ENCODE peak calls at places on chromosomes 12 and 14, in seven cellular contexts. H is endothelial cell of umbilical vein, L is K562, N is HepG2, W is H1, Q is HCT116, M is GM12878. O is an unnamed sample.

GRCh38 chr12:109494348-109494881 is 17.0 kb downstream of the UBE3B start:
- DNase-seq in N (peak; percentile 93), Q (no peak), M (no peak), W (no peak), H (no peak), L (no peak), O (no peak)

GRCh38 chr12:89862511-89863331 is 154.1 kb upstream of the ATP2B1 start:
- DNase-seq in N (no peak), H (peak; percentile 61), Q (no peak), M (peak; percentile 79), L (no peak), W (no peak), O (no peak)

GRCh38 chr12:101552277-101552676 is 42.5 kb upstream of the MYBPC1 start:
- DNase-seq in M (no peak), H (no peak), W (no peak), L (no peak), Q (no peak), N (no peak), O (no peak)

GRCh38 chr12:32032205-32032810 is 73.1 kb downstream of the RESF1 start:
- DNase-seq in W (no peak), N (no peak), L (no peak), Q (no peak), H (peak; percentile 87), M (no peak), O (no peak)

GRCh38 chr12:19223695-19224094 is 94.2 kb downstream of the PLEKHA5 start:
- DNase-seq in Q (no peak), N (no peak), L (no peak), W (no peak), H (no peak), M (no peak), O (no peak)

GRCh38 chr12:91959220-91959619 is 186.4 kb downstream of the BTG1 start:
- DNase-seq in W (no peak), H (no peak), Q (no peak), M (no peak), L (no peak), N (no peak), O (no peak)

GRCh38 chr14:104091061-104091926 is 5.8 kb downstream of the ASPG start:
- DNase-seq in Q (no peak), L (no peak), M (no peak), N (no peak), H (no peak), W (no peak), O (no peak)

GRCh38 chr12:65324551-65324950 is 46.1 kb downstream of the MSRB3 start:
- DNase-seq in M (no peak), L (no peak), N (no peak), W (no peak), H (no peak), Q (no peak), O (no peak)

GRCh38 chr14:100076133-100076532 is 10.9 kb downstream of the EVL start:
- DNase-seq in L (peak; percentile 39), W (peak; percentile 17), M (no peak), H (no peak), Q (peak; percentile 15), N (peak; percentile 15), O (no peak)

GRCh38 chr12:5035618-5036017 is 8.1 kb upstream of the KCNA5 start:
- DNase-seq in M (no peak), W (no peak), Q (no peak), H (no peak), N (no peak), L (no peak), O (no peak)

GRCh38 chr12:79935624-79936040 is 735 bp upstream of the PPP1R12A start:
- DNase-seq in L (no peak), N (peak; percentile 8), M (peak; percentile 36), Q (no peak), H (no peak), W (no peak), O (no peak)

GRCh38 chr12:111761706-111762105 is 5.0 kb upstream of the ALDH2 start:
- DNase-seq in L (no peak), N (no peak), W (no peak), H (no peak), Q (no peak), M (no peak), O (no peak)

GRCh38 chr14:98871796-98872195 is 400.2 kb downstream of the BCL11B start:
- DNase-seq in W (no peak), H (no peak), L (no peak), Q (no peak), N (no peak), M (no peak), O (no peak)

GRCh38 chr12:68975811-68976210 is 42.8 kb upstream of the CPM start:
- DNase-seq in W (no peak), M (no peak), N (no peak), L (no peak), H (peak; percentile 6), Q (no peak), O (no peak)

GRCh38 chr12:126747530-126748149 is 1519.3 kb upstream of the TMEM132C start:
- DNase-seq in L (peak; percentile 83), M (no peak), Q (peak; percentile 16), H (no peak), N (peak; percentile 9), W (no peak), O (no peak)

GRCh38 chr12:24838531-24838950 is 110.4 kb downstream of the BCAT1 start:
- DNase-seq in H (no peak), N (no peak), Q (no peak), W (no peak), M (peak; percentile 84), L (no peak), O (peak; percentile 75)

GRCh38 chr12:6735448-6736191 is 11.8 kb downstream of the COPS7A start:
- DNase-seq in N (peak; percentile 46), M (no peak), Q (no peak), H (peak; percentile 63), W (no peak), L (peak; percentile 52), O (no peak)
- TF ChIP-seq POLR2AphosphoS5 in N (no peak), M (no peak), Q (no peak), H (no peak), W (no peak), L (no peak), O (no peak)

GRCh38 chr14:24425704-24426103 is 3.8 kb downstream of the CBLN3 start:
- DNase-seq in W (no peak), Q (no peak), M (no peak), N (peak; percentile 63), H (peak; percentile 83), L (peak; percentile 44), O (no peak)

GRCh38 chr14:24426912-24427536 is 2.4 kb downstream of the CBLN3 start:
- DNase-seq in L (no peak), W (no peak), Q (no peak), M (no peak), H (no peak), N (peak; percentile 81), O (no peak)

GRCh38 chr14:24428628-24429394 is 657 bp downstream of the CBLN3 start:
- DNase-seq in Q (no peak), M (no peak), L (no peak), N (no peak), H (no peak), W (no peak), O (no peak)

GRCh38 chr14:24427537-24428508 is 1.6 kb downstream of the CBLN3 start:
- DNase-seq in W (no peak), Q (no peak), H (no peak), L (no peak), N (peak; percentile 47), M (no peak), O (no peak)

DNA sequence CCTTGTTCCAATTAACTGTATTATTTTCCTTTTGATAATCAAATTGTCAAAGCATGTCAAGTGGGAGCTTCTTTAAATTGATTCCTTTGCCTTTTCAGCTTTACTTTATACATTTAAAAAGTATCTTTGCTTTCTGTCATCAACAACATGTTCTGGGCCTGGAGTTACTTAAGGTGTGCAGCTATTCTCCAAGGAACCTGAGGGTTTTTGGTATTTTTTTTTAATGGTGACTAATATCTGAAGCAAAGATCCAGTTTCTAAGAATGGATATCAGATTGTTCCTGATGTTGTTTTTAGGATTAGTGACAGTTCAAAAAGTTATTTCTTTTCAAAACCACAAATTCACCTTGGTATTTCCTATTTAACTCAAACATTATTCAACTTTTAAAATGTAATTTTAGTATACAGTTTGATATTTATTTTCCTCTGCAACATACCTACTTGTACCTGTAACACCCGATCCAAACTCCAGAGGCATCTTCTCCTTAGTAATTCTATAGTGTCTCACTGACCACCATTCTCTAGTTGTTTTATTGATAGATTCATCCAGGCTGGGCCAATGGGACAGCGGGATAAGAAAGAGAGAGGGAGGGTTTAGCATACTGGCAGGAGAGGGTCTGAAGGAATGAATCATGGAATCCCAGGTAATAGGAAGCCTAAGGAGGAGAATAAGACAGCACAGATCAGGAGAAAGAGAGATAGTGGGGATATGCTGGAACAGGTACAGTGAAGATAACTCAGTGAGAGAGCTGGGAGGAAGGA is 3.1 kb downstream of the CBLN3 start:
- DNase-seq in W (no peak), M (no peak), Q (no peak), N (no peak), L (no peak), H (no peak), O (no peak)
- H3K27ac ChIP-seq in W (no peak overlapping the region), M (no peak overlapping the region), Q (no peak overlapping the region), N (peak overlapping the region; percentile 53), L (no peak overlapping the region), H (peak overlapping the region; percentile 97), O (no peak overlapping the region)

DNA sequence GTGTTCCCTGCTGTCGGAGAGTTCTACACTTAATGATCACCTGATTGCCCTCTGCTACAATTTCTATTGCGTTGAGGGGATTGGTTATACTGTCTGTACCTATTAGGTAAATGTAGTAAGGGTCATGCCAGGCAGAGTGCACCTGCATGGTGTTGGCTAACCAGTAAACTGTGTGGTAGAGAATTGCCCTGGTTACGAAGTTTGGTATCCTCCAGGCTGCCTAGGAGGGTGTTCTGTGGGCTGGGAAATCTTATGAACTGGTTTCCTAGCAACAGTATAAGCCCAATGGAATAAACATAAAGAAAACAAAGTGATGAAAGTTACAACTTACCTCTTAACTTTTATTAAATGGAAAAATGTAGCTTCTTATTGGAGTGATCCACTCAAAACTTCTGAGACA is 1.4 kb downstream of the CCDC91 start:
- DNase-seq in H (peak; percentile 4), M (no peak), N (no peak), Q (no peak), W (no peak), L (peak; percentile 12), O (no peak)
- H3K9ac ChIP-seq in H (no peak overlapping the region), M (peak overlapping the region; percentile 95), N (peak overlapping the region; percentile 93), Q (peak overlapping the region; percentile 78), W (no peak overlapping the region), L (peak overlapping the region; percentile 93), O (no peak overlapping the region)

GRCh38 chr14:102235275-102235897 is 69.6 kb downstream of the MOK start:
- DNase-seq in N (peak; percentile 70), W (peak; percentile 53), H (peak; percentile 72), Q (peak; percentile 52), M (no peak), L (peak; percentile 83), O (no peak)
- TF ChIP-seq POLR2AphosphoS5 in N (no peak), W (no peak), H (no peak), Q (no peak), M (no peak), L (no peak), O (no peak)

GRCh38 chr14:93759781-93760307 is 28.4 kb downstream of the PRIMA1 start:
- DNase-seq in M (no peak), L (no peak), H (no peak), W (no peak), Q (no peak), N (no peak), O (no peak)
- H3K27ac ChIP-seq in M (no peak overlapping the region), L (no peak overlapping the region), H (no peak overlapping the region), W (no peak overlapping the region), Q (no peak overlapping the region), N (no peak overlapping the region), O (no peak overlapping the region)

GRCh38 chr14:35368139-35368460 is 36.4 kb downstream of the NFKBIA start:
- DNase-seq in W (no peak), M (no peak), H (no peak), Q (no peak), N (no peak), L (no peak), O (no peak)
- H3K9ac ChIP-seq in W (no peak overlapping the region), M (no peak overlapping the region), H (no peak overlapping the region), Q (no peak overlapping the region), N (no peak overlapping the region), L (peak overlapping the region; percentile 81), O (no peak overlapping the region)

O was measured in SK-N-MC.